ENCODE peak calls at places on chromosomes 13 and 19, in six cellular contexts. E, W, D, N, S and C are unnamed samples. For H3K9me3, the result is how much of the 10 kb centered on the place peaks cover.

GRCh38 chr13:27917121-27917947 is 2.5 kb upstream of the PDX1 start:
- DNase-seq in E (no peak), W (peak), D (no peak), N (no peak), S (no peak), C (no peak)

GRCh38 chr13:21884299-21884878 is 213.5 kb downstream of the FGF9 start:
- DNase-seq in E (no peak), W (no peak), D (no peak), N (no peak), S (no peak), C (no peak)

GRCh38 chr19:16139752-16140151 is 3.7 kb upstream of the HSH2D start:
- DNase-seq in E (no peak), W (no peak), D (peak), N (peak), S (no peak), C (no peak)

GRCh38 chr19:3285647-3286176 is 61.3 kb downstream of the CELF5 start:
- DNase-seq in E (no peak), W (no peak), D (no peak), N (no peak), S (peak), C (no peak)

GRCh38 chr13:100298116-100298681 is 209.3 kb downstream of the PCCA start:
- DNase-seq in E (no peak), W (no peak), D (no peak), N (no peak), S (no peak), C (no peak)

GRCh38 chr19:53158119-53158656 is 665 bp downstream of the ZNF347 start:
- DNase-seq in E (no peak), W (peak), D (peak), N (no peak), S (peak), C (peak)

GRCh38 chr19:54707932-54708331 is 16.3 kb upstream of the KIR3DL3 start:
- DNase-seq in E (no peak), W (no peak), D (peak), N (no peak), S (no peak), C (peak)

GRCh38 chr19:3932931-3933810 is at the start of gene NMRK2:
- DNase-seq in E (no peak), W (no peak), D (no peak), N (no peak), S (no peak), C (peak)

GRCh38 chr19:7928334-7928706 is 2.4 kb upstream of the CTXN1 start:
- DNase-seq in E (no peak), W (no peak), D (no peak), N (no peak), S (no peak), C (no peak)

GRCh38 chr13:62631614-62632013 is 1216.0 kb upstream of the PCDH20 start:
- DNase-seq in E (no peak), W (no peak), D (no peak), N (no peak), S (no peak), C (no peak)

GRCh38 chr19:39941151-39941550 is 6.7 kb upstream of the FCGBP start:
- DNase-seq in E (no peak), W (no peak), D (no peak), N (no peak), S (no peak), C (no peak)

GRCh38 chr13:44050450-44051063 is 170.9 kb downstream of the LACC1 start:
- DNase-seq in E (peak), W (no peak), D (no peak), N (no peak), S (no peak), C (no peak)

GRCh38 chr13:100175078-100175802 is 86.3 kb downstream of the PCCA start:
- DNase-seq in E (no peak), W (no peak), D (no peak), N (no peak), S (no peak), C (no peak)

GRCh38 chr13:62781866-62782265 is 1366.2 kb upstream of the PCDH20 start:
- DNase-seq in E (no peak), W (no peak), D (no peak), N (no peak), S (no peak), C (no peak)

GRCh38 chr13:99199541-99200432 is 867 bp upstream of the UBAC2 start:
- DNase-seq in E (no peak), W (peak), D (no peak), N (no peak), S (no peak), C (no peak)

GRCh38 chr19:45250832-45251451 is at the start of gene MARK4:
- DNase-seq in E (peak), W (peak), D (peak), N (no peak), S (peak), C (peak)

GRCh38 chr19:55149078-55150003 is at the start of gene TNNT1:
- DNase-seq in E (no peak), W (no peak), D (no peak), N (no peak), S (no peak), C (no peak)

GRCh38 chr19:38125238-38125637 is 98.8 kb downstream of the DPF1 start:
- DNase-seq in E (no peak), W (no peak), D (no peak), N (no peak), S (no peak), C (no peak)
- H3K27ac ChIP-seq in E (no peak), W (no peak), D (no peak), N (no peak), S (no peak), C (no peak)

GRCh38 chr19:58513694-58514563 is 2.1 kb upstream of the SLC27A5 start:
- DNase-seq in E (peak), W (peak), D (peak), N (peak), S (peak), C (peak)
- TF ChIP-seq POLR2A in E (no peak), W (peak), D (peak), N (peak), S (no peak), C (peak)

DNA sequence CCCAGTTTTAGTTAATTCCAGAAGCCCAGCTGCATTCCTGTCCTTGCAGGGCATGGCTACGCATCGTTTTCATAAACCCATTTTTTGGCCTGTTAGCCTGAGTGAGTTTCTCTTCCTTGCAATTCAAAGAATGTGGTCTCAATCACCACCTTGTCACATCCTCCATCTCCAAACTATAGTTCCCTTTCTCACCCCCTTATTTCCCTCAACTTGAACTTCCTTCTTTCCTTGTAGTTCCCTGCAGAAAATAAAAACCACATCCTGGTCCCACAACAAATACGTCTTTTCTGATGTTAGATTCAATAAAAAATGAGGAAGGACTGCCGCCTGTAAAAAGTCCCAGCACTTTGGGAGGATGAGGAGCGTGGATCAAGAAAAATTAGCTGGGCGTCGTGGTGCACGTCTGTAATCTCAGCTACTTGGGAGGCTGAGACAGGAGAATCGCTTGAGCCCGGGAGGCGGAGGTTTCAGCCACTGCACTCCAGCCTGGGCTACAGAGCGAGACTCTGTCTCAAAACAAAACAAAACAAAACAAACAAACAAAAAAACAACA is 13.2 kb downstream of the ADGRE3 start:
- DNase-seq in E (no peak), W (no peak), D (no peak), N (no peak), S (no peak), C (no peak)
- H3K9me3 ChIP-seq in E (under half), W (under half), D (under half), N (under half), S (under half), C (under half)

DNA sequence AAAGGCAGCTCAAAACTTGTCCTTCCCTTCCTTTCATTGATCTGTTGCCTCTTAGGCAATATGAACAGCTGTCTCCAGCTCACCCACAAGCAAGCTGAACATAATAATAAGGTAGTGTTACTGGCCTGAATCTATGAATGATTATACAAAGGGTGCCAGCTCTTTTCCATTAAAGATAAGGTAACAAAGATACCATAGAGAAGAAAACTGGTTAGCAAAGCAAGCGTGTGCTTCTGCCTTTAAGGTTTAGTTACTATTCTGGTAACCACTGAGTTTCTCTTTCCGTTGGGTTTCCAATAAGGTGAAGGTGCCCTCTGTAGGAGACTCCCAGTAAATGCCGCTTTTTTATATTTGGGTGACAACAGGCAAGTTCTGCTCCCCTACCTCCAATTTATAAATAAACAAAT is 12.1 kb upstream of the DACH1 start:
- DNase-seq in E (no peak), W (peak), D (no peak), N (no peak), S (no peak), C (no peak)
- H3K27ac ChIP-seq in E (no peak), W (no peak), D (no peak), N (no peak), S (no peak), C (no peak)

GRCh38 chr13:49936085-49936942 is at the start of gene SPRYD7:
- DNase-seq in E (peak), W (peak), D (peak), N (peak), S (peak), C (peak)
- TF ChIP-seq POLR2A in E (peak), W (peak), D (peak), N (peak), S (peak), C (no peak)

GRCh38 chr19:47779524-47780214 is 1.2 kb downstream of the SELENOW start:
- DNase-seq in E (peak), W (peak), D (peak), N (no peak), S (no peak), C (no peak)

GRCh38 chr19:47776568-47776967 is 1.9 kb upstream of the SELENOW start:
- DNase-seq in E (no peak), W (no peak), D (no peak), N (no peak), S (peak), C (no peak)

GRCh38 chr19:47780215-47780551 is 1.7 kb downstream of the SELENOW start:
- DNase-seq in E (no peak), W (no peak), D (no peak), N (no peak), S (no peak), C (no peak)

GRCh38 chr19:47778954-47779351 is 450 bp downstream of the SELENOW start:
- DNase-seq in E (peak), W (peak), D (peak), N (no peak), S (no peak), C (peak)

GRCh38 chr19:47778089-47778953 is at the start of gene SELENOW:
- DNase-seq in E (peak), W (peak), D (peak), N (peak), S (peak), C (peak)
- H3K9me3 ChIP-seq in E (under half), W (under half), D (under half), N (under half), S (under half), C (under half)

DNA sequence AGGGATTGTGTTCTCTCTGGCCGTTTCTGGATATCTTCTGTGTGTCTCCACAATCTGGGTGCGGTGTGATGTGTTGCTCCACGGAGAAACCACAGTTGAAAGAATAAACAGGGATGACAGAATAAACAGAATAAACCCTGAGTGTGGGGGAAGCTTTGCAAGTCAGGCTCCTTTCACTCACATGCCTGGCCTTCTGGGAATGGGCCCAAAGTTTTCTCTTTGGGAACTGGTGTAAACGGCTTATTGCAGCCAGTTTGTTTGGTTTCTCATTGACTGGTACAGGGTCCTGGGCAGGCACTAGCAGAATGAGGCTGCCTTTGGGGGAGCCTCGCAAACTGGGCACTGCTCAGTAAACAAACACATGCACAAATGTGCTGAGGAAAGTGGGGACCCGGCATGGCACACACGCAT is 324.7 kb downstream of the DLEU7 start:
- DNase-seq in E (no peak), W (no peak), D (no peak), N (no peak), S (no peak), C (no peak)
- H3K27ac ChIP-seq in E (peak), W (no peak), D (peak), N (no peak), S (no peak), C (peak)